ENCODE peak calls at places on chromosomes 13 and 19, in nine cellular contexts. N is A549, I is A673, B is heart right ventricle, M is cardiac fibroblast, D is fibroblast of the aortic adventitia, R is fibroblast of villous mesenchyme, A is fibroblast of lung, Y is BJ. K is an unnamed sample.

GRCh38 chr19:10986301-10987127 is 25.7 kb downstream of the SMARCA4 start:
- DNase-seq in R (no peak), D (no peak), A (no peak), N (no peak), I (no peak), Y (no peak), B (no peak), M (no peak), K (no peak)

GRCh38 chr13:43664700-43665191 is 122.0 kb downstream of the ENOX1 start:
- DNase-seq in A (peak; percentile 63), B (peak; percentile 9), R (peak; percentile 91), N (no peak), I (peak; percentile 24), M (peak; percentile 84), D (peak; percentile 70), Y (peak; percentile 41), K (no peak)

GRCh38 chr13:43348397-43348796 is 325.0 kb downstream of the DNAJC15 start:
- DNase-seq in R (no peak), N (no peak), Y (no peak), I (no peak), D (peak; percentile 27), M (peak; percentile 80), A (peak; percentile 79), B (no peak), K (no peak)

GRCh38 chr19:31451686-31452325 is 102.6 kb upstream of the TSHZ3 start:
- DNase-seq in B (no peak), D (peak; percentile 30), I (no peak), N (no peak), R (peak; percentile 58), A (peak; percentile 53), Y (no peak), M (peak; percentile 85), K (no peak)

GRCh38 chr13:71754407-71754974 is 112.5 kb downstream of the DACH1 start:
- DNase-seq in M (no peak), D (no peak), R (peak; percentile 74), I (no peak), Y (no peak), A (no peak), B (no peak), N (no peak), K (no peak)

GRCh38 chr13:106533940-106534843 is 1.3 kb downstream of the EFNB2 start:
- DNase-seq in D (peak; percentile 58), Y (no peak), B (peak; percentile 53), N (no peak), A (peak; percentile 79), M (peak; percentile 76), R (peak; percentile 84), I (no peak), K (no peak)

GRCh38 chr13:44872751-44873150 is 116.5 kb downstream of the NUFIP1 start:
- DNase-seq in D (no peak), R (peak; percentile 52), I (no peak), M (peak; percentile 26), Y (no peak), A (no peak), B (no peak), N (no peak), K (no peak)

GRCh38 chr13:44259045-44260042 is 114.3 kb upstream of the SERP2 start:
- DNase-seq in M (peak; percentile 47), R (peak; percentile 55), N (no peak), Y (no peak), I (no peak), D (peak; percentile 34), A (peak; percentile 76), B (no peak), K (no peak)

GRCh38 chr19:8368136-8368535 is 4.2 kb downstream of the ANGPTL4 start:
- DNase-seq in Y (no peak), M (no peak), A (no peak), B (no peak), R (no peak), D (no peak), I (no peak), N (no peak), K (no peak)

GRCh38 chr19:2210206-2210605 is 25.9 kb downstream of the PLEKHJ1 start:
- DNase-seq in N (no peak), M (no peak), R (no peak), Y (no peak), B (no peak), I (no peak), A (no peak), D (no peak), K (no peak)

GRCh38 chr19:2207991-2208860 is 27.9 kb downstream of the PLEKHJ1 start:
- DNase-seq in D (peak; percentile 81), B (peak; percentile 68), N (no peak), R (peak; percentile 89), Y (peak; percentile 33), M (peak; percentile 84), A (peak; percentile 49), I (peak; percentile 82), K (no peak)

GRCh38 chr19:2209408-2209807 is 26.7 kb downstream of the PLEKHJ1 start:
- DNase-seq in B (no peak), N (no peak), I (no peak), R (no peak), D (no peak), A (no peak), M (no peak), Y (no peak), K (no peak)

GRCh38 chr19:2207008-2207407 is 29.1 kb downstream of the PLEKHJ1 start:
- DNase-seq in A (no peak), B (no peak), N (no peak), D (no peak), R (no peak), M (no peak), Y (no peak), I (no peak), K (no peak)

DNA sequence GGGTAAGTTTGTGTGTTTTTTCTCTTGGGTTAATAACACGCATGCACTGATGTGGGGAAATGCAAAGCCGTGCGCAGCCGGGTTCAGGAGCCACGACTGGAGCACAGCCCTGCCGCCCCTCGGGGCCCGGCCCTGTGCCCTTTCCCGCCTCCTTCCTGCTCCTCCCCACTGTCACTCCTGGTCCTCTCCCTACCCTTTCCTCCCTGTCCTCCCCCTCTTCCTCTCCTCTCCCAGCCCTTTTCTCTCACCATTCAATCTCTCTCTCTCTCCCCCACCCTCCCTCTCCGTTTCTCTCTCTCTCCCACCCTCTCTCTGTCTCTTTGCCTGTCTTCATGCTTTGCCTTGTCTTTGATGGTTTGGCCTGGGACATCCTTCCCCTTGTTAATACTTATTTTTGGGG is 27.2 kb downstream of the PLEKHJ1 start:
- DNase-seq in A (no peak), R (no peak), B (no peak), M (no peak), N (no peak), Y (no peak), I (no peak), D (no peak), K (no peak)
- TF ChIP-seq CTCF in A (no peak), R (no peak), B (no peak), M (no peak), N (no peak), Y (no peak), I (no peak), D (no peak), K (no peak)

DNA sequence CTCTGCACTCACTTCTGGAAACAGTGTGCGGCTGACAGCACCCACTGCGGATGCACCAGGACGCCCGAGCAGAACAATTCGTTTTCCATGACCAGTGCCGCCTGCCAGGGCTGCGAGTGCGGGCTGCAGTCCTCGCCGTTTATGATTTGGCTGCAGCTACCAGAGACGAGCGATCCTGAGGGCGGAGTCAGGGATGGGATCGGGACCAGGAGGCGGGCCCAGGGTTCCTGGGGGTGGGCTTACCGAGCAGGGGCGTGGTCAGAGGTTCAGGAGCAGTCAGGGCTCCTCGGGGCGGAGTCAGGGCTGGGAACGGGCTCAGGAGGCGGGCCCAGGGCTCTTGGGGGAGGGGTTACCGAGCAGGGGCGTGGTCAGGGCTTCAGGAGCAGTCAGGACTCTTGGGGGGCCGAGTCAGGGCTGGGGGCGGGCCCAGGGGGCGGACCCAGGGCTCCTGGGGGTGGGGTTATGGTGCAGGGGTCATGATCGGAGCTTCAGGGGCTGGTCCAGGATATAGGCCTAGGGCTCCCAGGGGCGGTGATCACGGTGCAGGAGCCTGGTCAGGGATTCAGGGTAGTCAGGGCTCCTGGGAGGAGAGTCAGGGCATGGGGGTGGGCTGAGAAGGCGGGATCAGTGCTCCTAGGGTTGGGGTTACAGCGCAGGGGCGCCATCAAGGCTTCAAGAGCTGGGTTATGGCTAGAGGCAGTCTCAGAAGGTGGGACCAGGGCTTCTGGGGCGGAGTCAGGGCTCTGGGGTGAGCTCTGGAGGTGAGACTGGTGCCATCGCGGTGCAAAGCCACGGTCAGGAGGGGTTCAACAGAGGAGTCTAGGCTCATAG is 1.7 kb downstream of the KLK4 start:
- DNase-seq in R (no peak), A (no peak), M (peak; percentile 48), D (no peak), N (peak; percentile 86), B (peak; percentile 22), Y (no peak), I (peak; percentile 90), K (peak; percentile 82)
- H3K4me3 ChIP-seq in R (no peak overlapping the region), A (no peak overlapping the region), M (no peak overlapping the region), D (no peak overlapping the region), N (peak overlapping the region; percentile 41), B (no peak overlapping the region), Y (no peak overlapping the region), I (peak overlapping the region; percentile 12), K (peak overlapping the region; percentile 95)

GRCh38 chr19:55099557-55100506 is 17.6 kb downstream of the PPP1R12C start:
- DNase-seq in M (peak; percentile 22), N (no peak), Y (no peak), D (no peak), A (no peak), I (no peak), R (no peak), B (peak; percentile 67), K (no peak)
- TF ChIP-seq CTCF in M (no peak), N (no peak), Y (peak; percentile 15), D (no peak), A (peak; percentile 3), I (peak; percentile 32), R (peak; percentile 17), B (peak; percentile 29), K (peak; percentile 18)

DNA sequence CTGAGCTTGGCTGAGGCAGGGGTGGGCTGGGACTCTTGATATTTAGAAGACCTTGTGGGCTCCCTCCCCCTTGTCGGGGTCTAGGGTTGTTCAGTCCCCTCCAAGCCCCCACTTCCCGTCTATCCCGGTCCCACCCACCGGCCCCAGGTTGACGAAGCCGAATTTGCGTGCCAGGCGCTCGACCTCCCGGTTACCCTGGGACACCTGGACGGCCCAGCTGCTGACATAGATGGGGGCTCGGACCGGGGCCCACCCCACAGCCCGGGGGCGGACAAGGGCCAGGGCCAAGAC is 185 bp downstream of the PCSK4 start:
- DNase-seq in R (no peak), D (no peak), Y (no peak), A (no peak), B (no peak), I (no peak), M (no peak), N (no peak), K (no peak)
- H3K4me3 ChIP-seq in R (peak overlapping the region; percentile 65), D (peak overlapping the region; percentile 74), Y (peak overlapping the region; percentile 61), A (peak overlapping the region; percentile 55), B (peak overlapping the region; percentile 36), I (peak overlapping the region; percentile 56), M (peak overlapping the region; percentile 56), N (peak overlapping the region; percentile 46), K (peak overlapping the region; percentile 69)

DNA sequence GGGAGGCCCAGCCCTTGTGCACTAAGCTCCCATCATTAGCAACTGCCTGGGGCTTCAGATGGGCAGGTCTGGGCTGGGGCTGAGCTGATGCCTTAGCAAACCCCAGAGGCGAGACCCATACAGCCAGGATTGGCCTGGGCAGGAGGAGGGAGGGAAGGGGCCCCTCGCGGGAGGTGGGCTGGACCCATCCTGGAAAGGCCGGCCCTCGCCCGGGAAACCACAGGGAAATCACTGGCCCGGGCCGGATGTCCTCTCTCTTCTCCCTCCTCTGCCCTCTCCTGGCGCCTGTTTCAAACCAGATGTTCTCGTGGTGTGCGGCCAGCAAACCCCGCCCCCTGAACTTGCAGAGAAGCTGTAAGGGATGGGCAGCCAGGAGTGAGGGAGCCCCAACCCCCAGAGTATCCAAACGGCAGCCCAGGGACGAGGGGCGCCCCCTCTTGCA is 43.1 kb downstream of the TMEM255B start:
- DNase-seq in Y (peak; percentile 25), A (peak; percentile 72), R (peak; percentile 74), I (no peak), M (peak; percentile 67), B (peak; percentile 46), D (peak; percentile 64), N (peak; percentile 15), K (no peak)
- TF ChIP-seq CTCF in Y (peak; percentile 28), A (no peak), R (peak; percentile 15), I (no peak), M (peak; percentile 10), B (no peak), D (no peak), N (no peak), K (no peak)